ENCODE peak calls at places on chromosomes 16 and 17, in four cellular contexts. L is NCI-H774; U is A172; A is activated CD8-positive, alpha-beta T cell treated with anti-CD3 and anti-CD28 coated beads, Interleukin-2, amount 10 ng/mL, durations not matched to agents 7 days and 5 days. P is an unnamed sample.

GRCh38 chr17:75086496-75087181 is 1.1 kb upstream of the SLC16A5 start:
- DNase-seq in U (no peak), A (no peak), L (no peak), P (no peak)

GRCh38 chr16:8257561-8257960 is 332.8 kb downstream of the TMEM114 start:
- DNase-seq in A (no peak), U (no peak), L (no peak), P (no peak)

GRCh38 chr17:30104575-30105339 is 11.9 kb upstream of the NSRP1 start:
- DNase-seq in L (peak; percentile 95), U (peak; percentile 77), A (peak; percentile 82), P (peak; percentile 98)

GRCh38 chr16:28279006-28279405 is 13.3 kb upstream of the SBK1 start:
- DNase-seq in A (peak; percentile 42), L (no peak), U (no peak), P (no peak)

GRCh38 chr17:72553051-72553755 is 432.4 kb downstream of the SOX9 start:
- DNase-seq in U (no peak), A (no peak), L (no peak), P (no peak)

GRCh38 chr16:56212144-56212543 is 20.9 kb downstream of the GNAO1 start:
- DNase-seq in L (no peak), A (no peak), U (no peak), P (no peak)

GRCh38 chr16:85689285-85689949 is 663 bp upstream of the GINS2 start:
- DNase-seq in A (no peak), U (no peak), L (peak; percentile 33), P (no peak)

GRCh38 chr16:27588052-27588451 is 38.1 kb downstream of the KATNIP start:
- DNase-seq in L (no peak), A (no peak), U (no peak), P (no peak)

GRCh38 chr16:67907397-67907796 is 14.3 kb downstream of the PSKH1 start:
- DNase-seq in U (no peak), L (no peak), A (no peak), P (no peak)

GRCh38 chr16:67184453-67185002 is 765 bp upstream of the MATCAP1 start:
- DNase-seq in L (no peak), U (no peak), A (peak; percentile 54), P (no peak)

GRCh38 chr17:44197980-44198720 is 1.5 kb downstream of the ATXN7L3 start:
- DNase-seq in L (no peak), U (peak; percentile 74), A (peak; percentile 83), P (peak; percentile 77)

GRCh38 chr17:27667656-27668487 is 36.9 kb downstream of the LGALS9 start:
- DNase-seq in U (no peak), A (no peak), L (no peak), P (no peak)

GRCh38 chr17:18981642-18982424 is 22.7 kb downstream of the FAM83G start:
- DNase-seq in U (peak; percentile 73), A (no peak), L (peak; percentile 20), P (no peak)

GRCh38 chr17:72726936-72727335 is 365.6 kb downstream of the SLC39A11 start:
- DNase-seq in L (peak; percentile 53), U (peak; percentile 25), A (peak; percentile 68), P (peak; percentile 79)

GRCh38 chr16:63714876-63715275 is 1407.0 kb downstream of the CDH11 start:
- DNase-seq in U (no peak), L (no peak), A (no peak), P (no peak)

GRCh38 chr17:1644493-1645206 is 882 bp downstream of the SCARF1 start:
- DNase-seq in A (peak; percentile 57), U (peak; percentile 94), L (no peak), P (no peak)

GRCh38 chr16:15952265-15952711 is 2.9 kb downstream of the ABCC1 start:
- DNase-seq in U (no peak), A (no peak), L (no peak), P (peak; percentile 1)

GRCh38 chr17:40303706-40304450 is 5.1 kb upstream of the RARA start:
- DNase-seq in U (no peak), A (no peak), L (no peak), P (no peak)

GRCh38 chr17:80927791-80928216 is 63.8 kb upstream of the CHMP6 start:
- DNase-seq in A (no peak), U (no peak), L (no peak), P (no peak)

GRCh38 chr17:70608193-70608592 is 438.9 kb downstream of the KCNJ2 start:
- DNase-seq in L (no peak), U (no peak), A (no peak), P (no peak)

GRCh38 chr17:1606352-1606985 is 22.2 kb downstream of the SLC43A2 start:
- DNase-seq in A (no peak), L (no peak), U (no peak), P (no peak)

GRCh38 chr16:49833796-49834195 is 22.1 kb downstream of the ZNF423 start:
- DNase-seq in A (no peak), L (no peak), U (no peak), P (no peak)

GRCh38 chr16:89319628-89319882 is 102.1 kb downstream of the ZNF778 start:
- DNase-seq in U (no peak), L (no peak), A (no peak), P (no peak)

GRCh38 chr17:1487939-1488825 is 4.3 kb downstream of the MYO1C start:
- DNase-seq in L (peak; percentile 24), U (peak; percentile 76), A (peak; percentile 72), P (no peak)

GRCh38 chr17:20294120-20294519 is 173.2 kb downstream of the LGALS9B start:
- DNase-seq in L (no peak), U (no peak), A (no peak), P (no peak)

GRCh38 chr16:29021471-29021870 is 36.6 kb downstream of the LAT start:
- DNase-seq in A (no peak), L (no peak), U (no peak), P (no peak)

GRCh38 chr17:74392848-74393247 is 25.5 kb downstream of the GPR142 start:
- DNase-seq in U (no peak), L (no peak), A (no peak), P (no peak)

GRCh38 chr16:61887903-61888302 is 148.3 kb downstream of the CDH8 start:
- DNase-seq in L (no peak), A (no peak), U (peak; percentile 65), P (peak; percentile 90)

GRCh38 chr16:15810411-15810810 is 46.4 kb downstream of the MYH11 start:
- DNase-seq in A (no peak), U (no peak), L (no peak), P (no peak)

GRCh38 chr17:65785109-65785508 is 223.7 kb upstream of the AXIN2 start:
- DNase-seq in U (peak; percentile 94), A (no peak), L (no peak), P (peak; percentile 21)

GRCh38 chr17:42969006-42969581 is 4.8 kb upstream of the AARSD1 start:
- DNase-seq in A (no peak), U (no peak), L (no peak), P (no peak)

GRCh38 chr17:72687941-72688340 is 404.5 kb downstream of the SLC39A11 start:
- DNase-seq in A (no peak), U (no peak), L (peak; percentile 6), P (no peak)

GRCh38 chr17:4479340-4479981 is 19.2 kb upstream of the SPNS2 start:
- DNase-seq in A (no peak), U (no peak), L (no peak), P (no peak)

GRCh38 chr16:69711115-69711740 is 15.1 kb downstream of the NQO1 start:
- DNase-seq in A (no peak), U (peak; percentile 38), L (no peak), P (no peak)

GRCh38 chr16:15482068-15482747 is 47.8 kb downstream of the BMERB1 start:
- DNase-seq in L (no peak), A (no peak), U (peak; percentile 99), P (no peak)

GRCh38 chr16:67339453-67339852 is 12.8 kb downstream of the LRRC36 start:
- DNase-seq in A (peak; percentile 15), L (no peak), U (peak; percentile 34), P (peak; percentile 32)

GRCh38 chr17:82830249-82830661 is 9.6 kb downstream of the ZNF750 start:
- DNase-seq in L (no peak), A (no peak), U (no peak), P (no peak)

GRCh38 chr16:81657731-81658130 is 121.4 kb upstream of the PLCG2 start:
- DNase-seq in A (no peak), U (no peak), L (no peak), P (no peak)

GRCh38 chr16:88703486-88704309 is 2.5 kb downstream of the RNF166 start:
- DNase-seq in A (peak; percentile 93), U (no peak), L (no peak), P (peak; percentile 97)

GRCh38 chr16:85969591-85969990 is 70.6 kb downstream of the IRF8 start:
- DNase-seq in U (peak; percentile 44), L (no peak), A (no peak), P (no peak)